ENCODE peak calls at places on chromosomes 13 and 19, in seven cellular contexts. One of them, this sample, is unnamed.

GRCh38 chr13:38819053-38819452 is 132.2 kb downstream of the FREM2 start:
- DNase-seq in neuronal stem cell: no peak
- DNase-seq in mucosa of descending colon: peak; percentile 18
- DNase-seq in A673: peak; percentile 86
- DNase-seq in lung: no peak
- DNase-seq in fibroblast of lung: peak; percentile 11
- DNase-seq in psoas muscle: no peak
- DNase-seq in this sample: no peak

GRCh38 chr13:53191091-53191490 is 162.5 kb downstream of the OLFM4 start:
- DNase-seq in psoas muscle: no peak
- DNase-seq in neuronal stem cell: peak; percentile 75
- DNase-seq in A673: peak; percentile 84
- DNase-seq in mucosa of descending colon: no peak
- DNase-seq in fibroblast of lung: no peak
- DNase-seq in lung: no peak
- DNase-seq in this sample: no peak

GRCh38 chr19:35885225-35885624 is 15.1 kb downstream of the NFKBID start:
- DNase-seq in mucosa of descending colon: no peak
- DNase-seq in lung: no peak
- DNase-seq in A673: no peak
- DNase-seq in fibroblast of lung: no peak
- DNase-seq in psoas muscle: no peak
- DNase-seq in neuronal stem cell: no peak
- DNase-seq in this sample: no peak

GRCh38 chr13:111317042-111317550 is 3.3 kb upstream of the TEX29 start:
- DNase-seq in lung: no peak
- DNase-seq in neuronal stem cell: no peak
- DNase-seq in psoas muscle: no peak
- DNase-seq in fibroblast of lung: no peak
- DNase-seq in A673: no peak
- DNase-seq in mucosa of descending colon: no peak
- DNase-seq in this sample: no peak

GRCh38 chr19:54893406-54893805 is 12.5 kb upstream of the NCR1 start:
- DNase-seq in psoas muscle: no peak
- DNase-seq in neuronal stem cell: no peak
- DNase-seq in mucosa of descending colon: no peak
- DNase-seq in lung: no peak
- DNase-seq in fibroblast of lung: no peak
- DNase-seq in A673: no peak
- DNase-seq in this sample: no peak

GRCh38 chr13:98998831-98999634 is 21.2 kb upstream of the DOCK9 start:
- DNase-seq in neuronal stem cell: no peak
- DNase-seq in A673: no peak
- DNase-seq in psoas muscle: no peak
- DNase-seq in mucosa of descending colon: no peak
- DNase-seq in lung: no peak
- DNase-seq in fibroblast of lung: peak; percentile 38
- DNase-seq in this sample: no peak

GRCh38 chr19:29266001-29266400 is 53.0 kb upstream of the UQCRFS1 start:
- DNase-seq in fibroblast of lung: no peak
- DNase-seq in psoas muscle: no peak
- DNase-seq in neuronal stem cell: no peak
- DNase-seq in lung: no peak
- DNase-seq in mucosa of descending colon: no peak
- DNase-seq in A673: no peak
- DNase-seq in this sample: no peak

GRCh38 chr19:11251650-11252314 is 10.5 kb downstream of the DOCK6 start:
- DNase-seq in fibroblast of lung: no peak
- DNase-seq in psoas muscle: no peak
- DNase-seq in A673: no peak
- DNase-seq in lung: no peak
- DNase-seq in neuronal stem cell: no peak
- DNase-seq in mucosa of descending colon: no peak
- DNase-seq in this sample: no peak

GRCh38 chr19:49889687-49890348 is 6.9 kb downstream of the IL4I1 start:
- DNase-seq in lung: peak; percentile 73
- DNase-seq in A673: peak; percentile 85
- DNase-seq in mucosa of descending colon: peak; percentile 79
- DNase-seq in psoas muscle: peak; percentile 82
- DNase-seq in neuronal stem cell: peak; percentile 74
- DNase-seq in fibroblast of lung: peak; percentile 71
- DNase-seq in this sample: no peak
- H3K4me3 ChIP-seq in lung: no peak overlapping the region
- H3K4me3 ChIP-seq in A673: peak overlapping the region; percentile 20
- H3K4me3 ChIP-seq in mucosa of descending colon: no peak overlapping the region
- H3K4me3 ChIP-seq in psoas muscle: peak overlapping the region; percentile 53
- H3K4me3 ChIP-seq in neuronal stem cell: no peak overlapping the region
- H3K4me3 ChIP-seq in fibroblast of lung: no peak overlapping the region
- H3K4me3 ChIP-seq in this sample: no peak overlapping the region

GRCh38 chr13:65400707-65401106 is 1829.4 kb downstream of the PCDH9 start:
- DNase-seq in neuronal stem cell: no peak
- DNase-seq in fibroblast of lung: no peak
- DNase-seq in mucosa of descending colon: no peak
- DNase-seq in psoas muscle: no peak
- DNase-seq in A673: no peak
- DNase-seq in lung: no peak
- DNase-seq in this sample: no peak

DNA sequence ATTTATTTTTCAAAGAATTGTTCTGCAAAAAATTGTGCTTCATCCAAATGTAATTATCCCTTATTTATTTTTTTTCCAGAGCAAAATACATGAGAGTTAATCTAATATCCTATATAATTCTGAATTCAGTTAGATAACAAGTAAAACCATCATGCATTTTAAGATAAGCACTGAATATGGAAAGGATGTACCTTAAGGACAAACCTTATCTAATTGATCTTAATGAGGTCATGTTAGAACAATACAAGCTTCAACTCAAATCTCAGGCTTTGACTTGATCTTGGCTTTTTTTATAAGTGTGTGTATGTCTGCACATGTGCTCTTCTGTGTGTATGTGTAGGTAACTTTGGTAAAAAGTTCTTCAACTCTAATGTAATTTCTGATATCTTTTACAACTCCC is 1828.8 kb downstream of the PCDH9 start:
- DNase-seq in psoas muscle: no peak
- DNase-seq in lung: no peak
- DNase-seq in mucosa of descending colon: no peak
- DNase-seq in neuronal stem cell: no peak
- DNase-seq in fibroblast of lung: no peak
- DNase-seq in A673: no peak
- DNase-seq in this sample: no peak
- H3K36me3 ChIP-seq in psoas muscle: no peaks in the 10 kb centered on the region
- H3K36me3 ChIP-seq in lung: no peaks in the 10 kb centered on the region
- H3K36me3 ChIP-seq in mucosa of descending colon: no peaks in the 10 kb centered on the region
- H3K36me3 ChIP-seq in neuronal stem cell: no peaks in the 10 kb centered on the region
- H3K36me3 ChIP-seq in fibroblast of lung: no peaks in the 10 kb centered on the region
- H3K36me3 ChIP-seq in A673: no peaks in the 10 kb centered on the region
- H3K36me3 ChIP-seq in this sample: no peaks in the 10 kb centered on the region

GRCh38 chr19:47445937-47446402 is 25.7 kb downstream of the SLC8A2 start:
- DNase-seq in A673: peak; percentile 67
- DNase-seq in psoas muscle: peak; percentile 40
- DNase-seq in mucosa of descending colon: peak; percentile 51
- DNase-seq in lung: peak; percentile 42
- DNase-seq in neuronal stem cell: no peak
- DNase-seq in fibroblast of lung: no peak
- DNase-seq in this sample: peak; percentile 85
- H3K4me3 ChIP-seq in A673: peak overlapping the region; percentile 20
- H3K4me3 ChIP-seq in psoas muscle: no peak overlapping the region
- H3K4me3 ChIP-seq in mucosa of descending colon: no peak overlapping the region
- H3K4me3 ChIP-seq in lung: no peak overlapping the region
- H3K4me3 ChIP-seq in neuronal stem cell: no peak overlapping the region
- H3K4me3 ChIP-seq in fibroblast of lung: no peak overlapping the region
- H3K4me3 ChIP-seq in this sample: peak overlapping the region; percentile 58

DNA sequence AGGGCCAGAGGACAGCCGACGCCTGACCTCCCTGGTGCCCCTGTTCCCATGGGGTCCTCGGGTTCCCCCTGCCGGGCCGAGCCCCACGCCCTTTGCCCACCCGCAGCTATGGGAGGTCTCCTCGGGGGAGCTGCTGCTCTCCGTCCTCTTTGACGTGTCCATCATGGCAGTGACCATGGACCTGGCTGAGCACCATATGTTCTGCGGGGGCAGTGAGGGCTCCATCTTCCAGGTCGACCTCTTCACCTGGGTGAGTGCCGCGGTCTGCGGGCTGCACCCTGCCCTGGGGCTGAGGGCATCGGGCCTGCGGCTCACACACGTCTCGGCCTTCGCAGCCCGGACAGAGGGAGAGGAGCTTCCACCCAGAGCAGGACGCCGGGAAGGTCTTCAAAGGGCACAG is 6.6 kb downstream of the WDR18 start:
- DNase-seq in lung: no peak
- DNase-seq in fibroblast of lung: no peak
- DNase-seq in psoas muscle: no peak
- DNase-seq in mucosa of descending colon: no peak
- DNase-seq in A673: no peak
- DNase-seq in neuronal stem cell: no peak
- DNase-seq in this sample: peak; percentile 15
- H3K36me3 ChIP-seq in lung: no peaks in the 10 kb centered on the region
- H3K36me3 ChIP-seq in fibroblast of lung: peaks cover 23% of the 10 kb centered on the region
- H3K36me3 ChIP-seq in psoas muscle: peaks cover 3% of the 10 kb centered on the region
- H3K36me3 ChIP-seq in mucosa of descending colon: no peaks in the 10 kb centered on the region
- H3K36me3 ChIP-seq in A673: peaks cover 36% of the 10 kb centered on the region
- H3K36me3 ChIP-seq in neuronal stem cell: peaks cover 73% of the 10 kb centered on the region
- H3K36me3 ChIP-seq in this sample: peaks cover 52% of the 10 kb centered on the region

DNA sequence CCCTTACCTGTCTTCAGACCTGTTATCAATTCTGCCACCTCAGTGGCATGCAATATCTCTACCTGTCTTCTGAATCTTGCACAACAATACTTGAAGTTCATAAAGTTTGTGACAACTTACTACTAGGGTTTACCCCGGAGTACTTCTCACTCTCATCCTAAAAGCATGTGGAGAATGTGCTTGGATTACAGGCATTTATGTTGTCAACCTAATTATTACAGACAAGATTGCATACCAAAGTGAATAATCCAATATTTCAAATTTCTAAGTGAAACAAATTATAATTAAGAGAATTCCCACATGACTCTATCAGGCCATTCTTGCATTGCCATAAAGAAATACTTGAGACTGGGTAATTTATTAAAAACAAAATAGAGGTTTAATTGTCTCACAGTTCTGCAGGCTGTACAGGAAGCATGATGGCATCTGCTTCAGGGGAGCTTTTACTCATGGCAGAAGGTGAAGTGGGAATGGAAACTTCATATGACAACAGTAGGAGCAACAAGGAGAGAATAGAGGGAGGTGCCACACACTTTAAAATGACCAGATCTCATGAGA is 661.0 kb upstream of the SPRY2 start:
- DNase-seq in A673: no peak
- DNase-seq in psoas muscle: no peak
- DNase-seq in mucosa of descending colon: no peak
- DNase-seq in fibroblast of lung: no peak
- DNase-seq in lung: no peak
- DNase-seq in neuronal stem cell: no peak
- DNase-seq in this sample: no peak
- H3K4me3 ChIP-seq in A673: no peak overlapping the region
- H3K4me3 ChIP-seq in psoas muscle: no peak overlapping the region
- H3K4me3 ChIP-seq in mucosa of descending colon: no peak overlapping the region
- H3K4me3 ChIP-seq in fibroblast of lung: no peak overlapping the region
- H3K4me3 ChIP-seq in lung: no peak overlapping the region
- H3K4me3 ChIP-seq in neuronal stem cell: no peak overlapping the region
- H3K4me3 ChIP-seq in this sample: no peak overlapping the region

GRCh38 chr13:23418776-23419683 is 14.5 kb downstream of the SACS start:
- DNase-seq in psoas muscle: no peak
- DNase-seq in lung: no peak
- DNase-seq in fibroblast of lung: no peak
- DNase-seq in mucosa of descending colon: no peak
- DNase-seq in A673: no peak
- DNase-seq in neuronal stem cell: no peak
- DNase-seq in this sample: no peak
- H3K36me3 ChIP-seq in psoas muscle: no peaks in the 10 kb centered on the region
- H3K36me3 ChIP-seq in lung: no peaks in the 10 kb centered on the region
- H3K36me3 ChIP-seq in fibroblast of lung: peaks cover 2% of the 10 kb centered on the region
- H3K36me3 ChIP-seq in mucosa of descending colon: no peaks in the 10 kb centered on the region
- H3K36me3 ChIP-seq in A673: no peaks in the 10 kb centered on the region
- H3K36me3 ChIP-seq in neuronal stem cell: peaks cover 16% of the 10 kb centered on the region
- H3K36me3 ChIP-seq in this sample: peaks cover 7% of the 10 kb centered on the region

GRCh38 chr13:63636231-63636993 is 2220.8 kb upstream of the PCDH20 start:
- DNase-seq in neuronal stem cell: no peak
- DNase-seq in fibroblast of lung: peak; percentile 14
- DNase-seq in mucosa of descending colon: no peak
- DNase-seq in lung: no peak
- DNase-seq in psoas muscle: no peak
- DNase-seq in A673: peak; percentile 6
- DNase-seq in this sample: peak; percentile 15
- H3K4me3 ChIP-seq in neuronal stem cell: no peak overlapping the region
- H3K4me3 ChIP-seq in fibroblast of lung: peak overlapping the region; percentile 49
- H3K4me3 ChIP-seq in mucosa of descending colon: no peak overlapping the region
- H3K4me3 ChIP-seq in lung: no peak overlapping the region
- H3K4me3 ChIP-seq in psoas muscle: peak overlapping the region; percentile 1
- H3K4me3 ChIP-seq in A673: no peak overlapping the region
- H3K4me3 ChIP-seq in this sample: peak overlapping the region; percentile 70

This sample was measured in BE2C.